ENCODE peak calls at places on chromosomes 1 and 21, in six cellular contexts. One of them, this sample, is unnamed. For H3K4me1, the result is how much of the 10 kb centered on the place peaks cover.

GRCh38 chr1:6414443-6414844 is 5.3 kb downstream of the HES2 start:
- DNase-seq in heart left ventricle: no peak
- DNase-seq in pancreas: no peak
- DNase-seq in SJSA1: peak
- DNase-seq in IMR-90: peak
- DNase-seq in GM23248: peak
- DNase-seq in this sample: no peak

GRCh38 chr1:108327534-108328462 is 83.9 kb upstream of the NBPF4 start:
- DNase-seq in GM23248: no peak
- DNase-seq in SJSA1: no peak
- DNase-seq in IMR-90: no peak
- DNase-seq in heart left ventricle: no peak
- DNase-seq in pancreas: no peak
- DNase-seq in this sample: no peak

GRCh38 chr1:219847215-219847855 is 81.0 kb downstream of the SLC30A10 start:
- DNase-seq in IMR-90: no peak
- DNase-seq in heart left ventricle: no peak
- DNase-seq in SJSA1: no peak
- DNase-seq in GM23248: peak
- DNase-seq in pancreas: no peak
- DNase-seq in this sample: no peak

GRCh38 chr1:160879056-160879455 is 5.9 kb downstream of the ITLN1 start:
- DNase-seq in SJSA1: no peak
- DNase-seq in pancreas: no peak
- DNase-seq in GM23248: no peak
- DNase-seq in IMR-90: no peak
- DNase-seq in heart left ventricle: no peak
- DNase-seq in this sample: no peak

GRCh38 chr1:41158147-41158875 is 83.8 kb downstream of the SCMH1 start:
- DNase-seq in pancreas: no peak
- DNase-seq in SJSA1: no peak
- DNase-seq in GM23248: no peak
- DNase-seq in IMR-90: no peak
- DNase-seq in heart left ventricle: no peak
- DNase-seq in this sample: no peak

GRCh38 chr1:81519987-81520386 is 280.7 kb upstream of the ADGRL2 start:
- DNase-seq in IMR-90: no peak
- DNase-seq in SJSA1: no peak
- DNase-seq in pancreas: no peak
- DNase-seq in heart left ventricle: no peak
- DNase-seq in GM23248: no peak
- DNase-seq in this sample: no peak

GRCh38 chr1:36710901-36711300 is 228.2 kb upstream of the CSF3R start:
- DNase-seq in IMR-90: no peak
- DNase-seq in heart left ventricle: no peak
- DNase-seq in GM23248: no peak
- DNase-seq in pancreas: no peak
- DNase-seq in SJSA1: no peak
- DNase-seq in this sample: no peak

GRCh38 chr1:232987741-232988140 is 37.3 kb downstream of the NTPCR start:
- DNase-seq in IMR-90: no peak
- DNase-seq in SJSA1: no peak
- DNase-seq in pancreas: no peak
- DNase-seq in heart left ventricle: no peak
- DNase-seq in GM23248: no peak
- DNase-seq in this sample: no peak

GRCh38 chr21:31509108-31510017 is 150.1 kb upstream of the SOD1 start:
- DNase-seq in pancreas: no peak
- DNase-seq in GM23248: peak
- DNase-seq in heart left ventricle: no peak
- DNase-seq in SJSA1: peak
- DNase-seq in IMR-90: no peak
- DNase-seq in this sample: no peak

GRCh38 chr1:66929289-66929688 is 4.5 kb downstream of the MIER1 start:
- DNase-seq in pancreas: no peak
- DNase-seq in heart left ventricle: no peak
- DNase-seq in SJSA1: no peak
- DNase-seq in IMR-90: no peak
- DNase-seq in GM23248: peak
- DNase-seq in this sample: no peak

GRCh38 chr1:212062832-212063438 is 27.4 kb downstream of the DTL start:
- DNase-seq in IMR-90: peak
- DNase-seq in GM23248: peak
- DNase-seq in SJSA1: peak
- DNase-seq in pancreas: no peak
- DNase-seq in heart left ventricle: no peak
- DNase-seq in this sample: no peak

GRCh38 chr1:36366091-36366661 is 19.5 kb downstream of the STK40 start:
- DNase-seq in SJSA1: peak
- DNase-seq in IMR-90: peak
- DNase-seq in GM23248: peak
- DNase-seq in heart left ventricle: peak
- DNase-seq in pancreas: no peak
- DNase-seq in this sample: no peak

GRCh38 chr1:23369335-23370013 is at the start of gene ZNF436:
- DNase-seq in SJSA1: peak
- DNase-seq in pancreas: peak
- DNase-seq in heart left ventricle: peak
- DNase-seq in GM23248: peak
- DNase-seq in IMR-90: peak
- DNase-seq in this sample: peak

GRCh38 chr1:19395678-19396192 is 83.6 kb downstream of the SLC66A1 start:
- DNase-seq in IMR-90: peak
- DNase-seq in SJSA1: no peak
- DNase-seq in pancreas: no peak
- DNase-seq in heart left ventricle: no peak
- DNase-seq in GM23248: peak
- DNase-seq in this sample: no peak

GRCh38 chr1:19400189-19400588 is 85.2 kb downstream of the CAPZB start:
- DNase-seq in SJSA1: no peak
- DNase-seq in IMR-90: no peak
- DNase-seq in pancreas: no peak
- DNase-seq in heart left ventricle: no peak
- DNase-seq in GM23248: no peak
- DNase-seq in this sample: no peak

GRCh38 chr1:19397217-19397945 is 85.3 kb downstream of the SLC66A1 start:
- DNase-seq in GM23248: peak
- DNase-seq in IMR-90: no peak
- DNase-seq in SJSA1: no peak
- DNase-seq in pancreas: no peak
- DNase-seq in heart left ventricle: no peak
- DNase-seq in this sample: no peak

GRCh38 chr1:19396280-19396679 is 84.2 kb downstream of the SLC66A1 start:
- DNase-seq in heart left ventricle: no peak
- DNase-seq in GM23248: no peak
- DNase-seq in SJSA1: no peak
- DNase-seq in pancreas: no peak
- DNase-seq in IMR-90: no peak
- DNase-seq in this sample: no peak

GRCh38 chr1:19398309-19398760 is 86.2 kb downstream of the SLC66A1 start:
- DNase-seq in pancreas: no peak
- DNase-seq in SJSA1: peak
- DNase-seq in GM23248: peak
- DNase-seq in IMR-90: peak
- DNase-seq in heart left ventricle: no peak
- DNase-seq in this sample: no peak
- H3K4me1 ChIP-seq in pancreas: under half
- H3K4me1 ChIP-seq in SJSA1: half or more
- H3K4me1 ChIP-seq in GM23248: half or more
- H3K4me1 ChIP-seq in IMR-90: under half
- H3K4me1 ChIP-seq in heart left ventricle: under half
- H3K4me1 ChIP-seq in this sample: under half

GRCh38 chr1:7550981-7551380 is 220.1 kb upstream of the VAMP3 start:
- DNase-seq in heart left ventricle: peak
- DNase-seq in pancreas: peak
- DNase-seq in GM23248: no peak
- DNase-seq in SJSA1: no peak
- DNase-seq in IMR-90: no peak
- DNase-seq in this sample: peak
- H3K4me1 ChIP-seq in heart left ventricle: under half
- H3K4me1 ChIP-seq in pancreas: under half
- H3K4me1 ChIP-seq in GM23248: under half
- H3K4me1 ChIP-seq in SJSA1: under half
- H3K4me1 ChIP-seq in IMR-90: under half
- H3K4me1 ChIP-seq in this sample: under half

DNA sequence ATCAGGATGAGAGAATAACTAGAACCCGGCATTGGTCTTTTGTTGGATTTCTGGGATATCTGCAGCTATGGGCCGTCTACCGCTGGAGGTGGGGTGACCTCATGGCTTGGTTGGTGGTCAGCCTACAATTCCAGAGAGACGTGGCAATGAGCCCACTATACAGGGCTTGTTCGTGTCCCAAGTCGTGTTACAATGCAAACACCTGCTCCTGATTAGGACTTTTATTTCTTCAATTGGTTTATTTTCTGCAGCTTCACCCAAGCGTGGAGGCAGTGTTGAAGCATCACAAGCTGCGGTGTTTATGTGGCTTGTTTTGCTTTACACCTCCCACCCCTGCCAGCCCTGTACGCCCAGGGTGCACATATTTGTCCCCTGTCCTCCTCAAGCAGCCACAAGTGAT is 211.7 kb upstream of the TMEM51 start:
- DNase-seq in SJSA1: peak
- DNase-seq in pancreas: no peak
- DNase-seq in heart left ventricle: no peak
- DNase-seq in GM23248: no peak
- DNase-seq in IMR-90: no peak
- DNase-seq in this sample: no peak
- H3K4me1 ChIP-seq in SJSA1: half or more
- H3K4me1 ChIP-seq in pancreas: under half
- H3K4me1 ChIP-seq in heart left ventricle: under half
- H3K4me1 ChIP-seq in GM23248: half or more
- H3K4me1 ChIP-seq in IMR-90: under half
- H3K4me1 ChIP-seq in this sample: under half

DNA sequence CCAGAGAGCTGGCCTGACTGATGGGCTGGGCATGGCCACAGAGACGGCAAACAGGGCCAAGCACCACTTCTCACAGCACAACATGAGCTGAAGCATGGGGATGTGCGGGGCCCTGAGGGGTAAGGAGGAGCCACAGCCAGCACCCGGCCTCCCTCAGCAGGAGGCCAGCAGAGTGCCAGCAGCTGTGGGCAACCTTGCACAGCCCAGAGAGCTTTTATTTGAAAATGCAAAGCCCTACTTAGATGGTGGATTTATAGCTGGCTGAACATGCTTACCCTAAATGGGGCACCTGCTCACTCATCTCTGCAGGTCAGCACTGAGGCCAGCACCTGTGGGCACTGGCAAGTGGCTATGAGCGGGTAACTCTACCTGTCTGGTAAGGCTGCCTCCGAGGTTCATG is 44.1 kb downstream of the SLC66A1 start:
- DNase-seq in IMR-90: no peak
- DNase-seq in pancreas: no peak
- DNase-seq in heart left ventricle: no peak
- DNase-seq in SJSA1: no peak
- DNase-seq in GM23248: no peak
- DNase-seq in this sample: no peak
- H3K4me1 ChIP-seq in IMR-90: under half
- H3K4me1 ChIP-seq in pancreas: under half
- H3K4me1 ChIP-seq in heart left ventricle: under half
- H3K4me1 ChIP-seq in SJSA1: under half
- H3K4me1 ChIP-seq in GM23248: under half
- H3K4me1 ChIP-seq in this sample: under half

GRCh38 chr1:185938396-185938795 is 204.2 kb downstream of the HMCN1 start:
- DNase-seq in SJSA1: peak
- DNase-seq in heart left ventricle: peak
- DNase-seq in GM23248: no peak
- DNase-seq in pancreas: no peak
- DNase-seq in IMR-90: peak
- DNase-seq in this sample: no peak
- H3K4me1 ChIP-seq in SJSA1: under half
- H3K4me1 ChIP-seq in heart left ventricle: under half
- H3K4me1 ChIP-seq in GM23248: under half
- H3K4me1 ChIP-seq in pancreas: under half
- H3K4me1 ChIP-seq in IMR-90: under half
- H3K4me1 ChIP-seq in this sample: under half